ENCODE peak calls at places on chromosomes 16 and 17, in eight cellular contexts. O is stimulated activated CD4-positive, alpha-beta T cell treated with anti-CD3 and anti-CD28 coated beads, Interleukin-12 subunit alpha, Interleukin-12 subunit beta, amount 100 ng/mL, for 4 hours; P is cardiac fibroblast; W is H9; U is kidney tubule cell; Q is iris pigment epithelial cell; V is upper lobe of right lung; R is heart left ventricle. L is an unnamed sample.

GRCh38 chr17:15896277-15896676 is 48.7 kb upstream of the ADORA2B start:
- DNase-seq in V (no peak), Q (no peak), O (no peak), W (no peak), U (no peak), R (no peak), P (no peak), L (no peak)

GRCh38 chr16:47016700-47017133 is 43.2 kb upstream of the DNAJA2 start:
- DNase-seq in U (no peak), W (no peak), V (no peak), P (no peak), R (no peak), O (no peak), Q (no peak), L (no peak)

GRCh38 chr16:81658373-81658772 is 120.7 kb upstream of the PLCG2 start:
- DNase-seq in R (no peak), P (no peak), Q (no peak), O (no peak), V (no peak), U (no peak), W (no peak), L (no peak)

GRCh38 chr16:426906-427249 is 1.4 kb downstream of the RAB11FIP3 start:
- DNase-seq in U (no peak), V (no peak), W (no peak), O (no peak), P (no peak), Q (no peak), R (no peak), L (no peak)

GRCh38 chr17:58832514-58832913 is 76.9 kb downstream of the PPM1E start:
- DNase-seq in R (no peak), Q (no peak), V (no peak), W (no peak), P (no peak), U (no peak), O (no peak), L (no peak)

GRCh38 chr16:71796501-71796900 is 12.1 kb downstream of the AP1G1 start:
- DNase-seq in R (no peak), O (no peak), U (no peak), V (no peak), W (no peak), P (no peak), Q (no peak), L (no peak)

GRCh38 chr16:66293932-66294331 is 72.6 kb upstream of the CDH5 start:
- DNase-seq in U (no peak), O (no peak), V (no peak), R (no peak), W (peak), P (no peak), Q (no peak), L (no peak)

GRCh38 chr16:15704545-15704987 is 54.5 kb downstream of the NDE1 start:
- DNase-seq in U (peak), Q (peak), V (no peak), O (peak), P (peak), W (peak), R (peak), L (peak)

GRCh38 chr17:50028207-50029120 is 27.4 kb upstream of the ITGA3 start:
- DNase-seq in P (peak), U (peak), Q (no peak), V (peak), W (peak), R (no peak), O (no peak), L (no peak)

GRCh38 chr16:15484662-15485061 is 50.3 kb downstream of the BMERB1 start:
- DNase-seq in P (peak), O (no peak), U (no peak), W (no peak), Q (peak), R (no peak), V (no peak), L (no peak)

GRCh38 chr17:73797594-73798110 is 153.4 kb upstream of the SDK2 start:
- DNase-seq in R (no peak), Q (no peak), P (no peak), O (no peak), U (no peak), W (no peak), V (no peak), L (no peak)

GRCh38 chr17:47707884-47708283 is 13.9 kb downstream of the TBKBP1 start:
- DNase-seq in O (no peak), P (no peak), Q (no peak), U (no peak), V (peak), W (no peak), R (no peak), L (no peak)

GRCh38 chr17:27891841-27892240 is 1.3 kb downstream of the LYRM9 start:
- DNase-seq in R (no peak), U (no peak), W (no peak), O (no peak), Q (no peak), P (no peak), V (no peak), L (no peak)

GRCh38 chr16:50154369-50154947 is 1.4 kb downstream of the TENT4B start:
- DNase-seq in Q (peak), U (peak), R (no peak), O (no peak), V (no peak), W (no peak), P (peak), L (no peak)